ENCODE peak calls at places on chromosomes 4 and X, in five cellular contexts. One of them, this sample, is unnamed.

GRCh38 chr4:83626245-83626843 is 90.4 kb downstream of the GPAT3 start:
- DNase-seq in left lung: no peak
- DNase-seq in ascending aorta: no peak
- DNase-seq in tibial artery: no peak
- DNase-seq in cardiac fibroblast: no peak
- DNase-seq in this sample: no peak

GRCh38 chr4:83208776-83209365 is 75.7 kb downstream of the COQ2 start:
- DNase-seq in left lung: no peak
- DNase-seq in ascending aorta: no peak
- DNase-seq in tibial artery: no peak
- DNase-seq in cardiac fibroblast: no peak
- DNase-seq in this sample: no peak

GRCh38 chr4:16227462-16227868 is 1.2 kb upstream of the TAPT1 start:
- DNase-seq in left lung: peak
- DNase-seq in ascending aorta: no peak
- DNase-seq in tibial artery: peak
- DNase-seq in cardiac fibroblast: peak
- DNase-seq in this sample: peak

GRCh38 chr4:16066586-16067128 is 17.2 kb downstream of the PROM1 start:
- DNase-seq in left lung: no peak
- DNase-seq in ascending aorta: no peak
- DNase-seq in tibial artery: no peak
- DNase-seq in cardiac fibroblast: no peak
- DNase-seq in this sample: no peak

GRCh38 chr4:120685756-120686278 is 236.7 kb downstream of the PRDM5 start:
- DNase-seq in left lung: no peak
- DNase-seq in ascending aorta: no peak
- DNase-seq in tibial artery: no peak
- DNase-seq in cardiac fibroblast: peak
- DNase-seq in this sample: no peak

GRCh38 chrX:14712096-14712495 is 160.8 kb downstream of the FANCB start:
- DNase-seq in left lung: no peak
- DNase-seq in ascending aorta: no peak
- DNase-seq in tibial artery: no peak
- DNase-seq in cardiac fibroblast: no peak
- DNase-seq in this sample: no peak

GRCh38 chr4:109947918-109948317 is 35.2 kb downstream of the EGF start:
- DNase-seq in left lung: no peak
- DNase-seq in ascending aorta: no peak
- DNase-seq in tibial artery: no peak
- DNase-seq in cardiac fibroblast: no peak
- DNase-seq in this sample: no peak

GRCh38 chr4:48027653-48028052 is 11.1 kb downstream of the NIPAL1 start:
- DNase-seq in left lung: no peak
- DNase-seq in ascending aorta: no peak
- DNase-seq in tibial artery: no peak
- DNase-seq in cardiac fibroblast: no peak
- DNase-seq in this sample: no peak

GRCh38 chrX:40278340-40279090 is 180.8 kb upstream of the BCOR start:
- DNase-seq in left lung: no peak
- DNase-seq in ascending aorta: no peak
- DNase-seq in tibial artery: no peak
- DNase-seq in cardiac fibroblast: no peak
- DNase-seq in this sample: peak

GRCh38 chr4:114807759-114808404 is 209.3 kb downstream of the UGT8 start:
- DNase-seq in left lung: peak
- DNase-seq in ascending aorta: no peak
- DNase-seq in tibial artery: no peak
- DNase-seq in cardiac fibroblast: peak
- DNase-seq in this sample: no peak

GRCh38 chr4:70515342-70516245 is 2.8 kb upstream of the AMTN start:
- DNase-seq in left lung: no peak
- DNase-seq in ascending aorta: no peak
- DNase-seq in tibial artery: no peak
- DNase-seq in cardiac fibroblast: no peak
- DNase-seq in this sample: no peak

GRCh38 chr4:80731436-80731835 is 299.1 kb upstream of the BMP3 start:
- DNase-seq in left lung: no peak
- DNase-seq in ascending aorta: no peak
- DNase-seq in tibial artery: no peak
- DNase-seq in cardiac fibroblast: no peak
- DNase-seq in this sample: no peak

GRCh38 chr4:827209-828081 is 1.5 kb upstream of the CPLX1 start:
- DNase-seq in left lung: peak
- DNase-seq in ascending aorta: no peak
- DNase-seq in tibial artery: peak
- DNase-seq in cardiac fibroblast: no peak
- DNase-seq in this sample: no peak

GRCh38 chr4:87567191-87567590 is 38.0 kb upstream of the SPARCL1 start:
- DNase-seq in left lung: no peak
- DNase-seq in ascending aorta: no peak
- DNase-seq in tibial artery: no peak
- DNase-seq in cardiac fibroblast: no peak
- DNase-seq in this sample: no peak

GRCh38 chrX:109774706-109775105 is 41.6 kb upstream of the ACSL4 start:
- DNase-seq in left lung: no peak
- DNase-seq in ascending aorta: no peak
- DNase-seq in tibial artery: no peak
- DNase-seq in cardiac fibroblast: peak
- DNase-seq in this sample: no peak

GRCh38 chr4:24032371-24032989 is 142.6 kb upstream of the PPARGC1A start:
- DNase-seq in left lung: no peak
- DNase-seq in ascending aorta: no peak
- DNase-seq in tibial artery: no peak
- DNase-seq in cardiac fibroblast: peak
- DNase-seq in this sample: no peak

GRCh38 chr4:48445704-48446103 is 37.4 kb upstream of the SLC10A4 start:
- DNase-seq in left lung: no peak
- DNase-seq in ascending aorta: no peak
- DNase-seq in tibial artery: no peak
- DNase-seq in cardiac fibroblast: peak
- DNase-seq in this sample: no peak

GRCh38 chr4:52823478-52824092 is 38.5 kb upstream of the RASL11B start:
- DNase-seq in left lung: no peak
- DNase-seq in ascending aorta: no peak
- DNase-seq in tibial artery: no peak
- DNase-seq in cardiac fibroblast: no peak
- DNase-seq in this sample: no peak

GRCh38 chrX:107675823-107676555 is 47.7 kb downstream of the PRPS1 start:
- DNase-seq in left lung: no peak
- DNase-seq in ascending aorta: no peak
- DNase-seq in tibial artery: peak
- DNase-seq in cardiac fibroblast: peak
- DNase-seq in this sample: no peak

GRCh38 chrX:123489011-123489410 is 243.8 kb downstream of the THOC2 start:
- DNase-seq in left lung: no peak
- DNase-seq in ascending aorta: no peak
- DNase-seq in tibial artery: no peak
- DNase-seq in cardiac fibroblast: peak
- DNase-seq in this sample: no peak

GRCh38 chr4:39422247-39422646 is 15.5 kb downstream of the KLB start:
- DNase-seq in left lung: no peak
- DNase-seq in ascending aorta: no peak
- DNase-seq in tibial artery: no peak
- DNase-seq in cardiac fibroblast: no peak
- DNase-seq in this sample: no peak

GRCh38 chr4:2785613-2786012 is 7.3 kb upstream of the SH3BP2 start:
- DNase-seq in left lung: no peak
- DNase-seq in ascending aorta: no peak
- DNase-seq in tibial artery: peak
- DNase-seq in cardiac fibroblast: no peak
- DNase-seq in this sample: no peak

GRCh38 chr4:6546681-6547447 is 28.1 kb upstream of the MAN2B2 start:
- DNase-seq in left lung: no peak
- DNase-seq in ascending aorta: no peak
- DNase-seq in tibial artery: no peak
- DNase-seq in cardiac fibroblast: peak
- DNase-seq in this sample: peak

GRCh38 chrX:134006484-134007161 is 21.2 kb upstream of the GPC3 start:
- DNase-seq in left lung: no peak
- DNase-seq in ascending aorta: no peak
- DNase-seq in tibial artery: no peak
- DNase-seq in cardiac fibroblast: no peak
- DNase-seq in this sample: no peak

GRCh38 chrX:75623535-75623934 is 100.7 kb upstream of the ZDHHC15 start:
- DNase-seq in left lung: no peak
- DNase-seq in ascending aorta: no peak
- DNase-seq in tibial artery: no peak
- DNase-seq in cardiac fibroblast: no peak
- DNase-seq in this sample: no peak

GRCh38 chr4:15398732-15399131 is 29.1 kb upstream of the C1QTNF7 start:
- DNase-seq in left lung: no peak
- DNase-seq in ascending aorta: no peak
- DNase-seq in tibial artery: no peak
- DNase-seq in cardiac fibroblast: no peak
- DNase-seq in this sample: no peak

GRCh38 chr4:148445071-148445902 is 3.1 kb upstream of the NR3C2 start:
- DNase-seq in left lung: peak
- DNase-seq in ascending aorta: no peak
- DNase-seq in tibial artery: peak
- DNase-seq in cardiac fibroblast: no peak
- DNase-seq in this sample: peak

GRCh38 chr4:148441986-148442829 is at the start of gene NR3C2:
- DNase-seq in left lung: peak
- DNase-seq in ascending aorta: peak
- DNase-seq in tibial artery: peak
- DNase-seq in cardiac fibroblast: peak
- DNase-seq in this sample: peak

GRCh38 chr4:148442830-148443549 is 776 bp upstream of the NR3C2 start:
- DNase-seq in left lung: no peak
- DNase-seq in ascending aorta: no peak
- DNase-seq in tibial artery: no peak
- DNase-seq in cardiac fibroblast: no peak
- DNase-seq in this sample: no peak

GRCh38 chr4:148444296-148445070 is 2.3 kb upstream of the NR3C2 start:
- DNase-seq in left lung: peak
- DNase-seq in ascending aorta: no peak
- DNase-seq in tibial artery: peak
- DNase-seq in cardiac fibroblast: no peak
- DNase-seq in this sample: peak

DNA sequence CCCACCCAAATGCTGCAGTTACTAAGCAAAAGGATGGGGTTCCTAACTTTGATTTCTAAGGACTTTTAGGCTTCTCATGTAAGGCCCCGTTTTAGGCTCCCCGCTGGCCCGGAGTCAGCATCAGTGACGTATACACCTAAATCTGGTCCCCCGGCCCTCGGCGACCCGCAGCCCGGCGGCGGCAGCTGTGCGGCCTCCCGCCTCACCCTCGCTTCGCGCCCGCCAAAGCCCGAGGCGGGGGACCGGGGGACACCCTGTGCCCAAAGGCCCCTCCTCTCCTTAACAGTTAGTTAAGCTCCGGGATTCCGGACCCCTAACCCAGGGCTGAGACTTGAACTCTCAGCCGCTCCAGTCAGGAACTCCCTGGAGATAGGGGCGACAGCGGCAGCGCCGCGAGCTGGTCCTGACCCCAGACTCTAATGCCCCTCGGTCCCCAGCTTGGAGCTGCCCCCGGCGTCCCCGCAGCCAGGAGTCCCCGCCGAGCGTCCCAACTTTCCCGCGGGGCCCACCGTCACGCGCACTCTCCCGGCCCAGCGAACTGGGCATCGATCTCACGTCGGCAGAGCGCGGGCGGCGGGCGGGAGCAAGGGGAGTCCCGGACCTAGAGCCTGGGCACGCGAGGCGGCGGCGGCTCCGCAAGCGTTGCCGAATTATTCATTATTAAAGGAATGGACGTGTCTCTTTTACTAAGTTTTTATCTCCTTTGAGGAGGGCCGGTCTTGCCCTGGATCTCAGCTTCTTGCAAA is 1.5 kb upstream of the NR3C2 start:
- DNase-seq in left lung: peak
- DNase-seq in ascending aorta: no peak
- DNase-seq in tibial artery: peak
- DNase-seq in cardiac fibroblast: no peak
- DNase-seq in this sample: peak
- TF ChIP-seq CTCF in left lung: no peak
- TF ChIP-seq CTCF in ascending aorta: no peak
- TF ChIP-seq CTCF in tibial artery: no peak
- TF ChIP-seq CTCF in cardiac fibroblast: no peak
- TF ChIP-seq CTCF in this sample: no peak

GRCh38 chrX:8668797-8669196 is 63.1 kb downstream of the ANOS1 start:
- DNase-seq in left lung: no peak
- DNase-seq in ascending aorta: no peak
- DNase-seq in tibial artery: no peak
- DNase-seq in cardiac fibroblast: no peak
- DNase-seq in this sample: no peak

GRCh38 chrX:8673211-8673610 is 58.7 kb downstream of the ANOS1 start:
- DNase-seq in left lung: no peak
- DNase-seq in ascending aorta: no peak
- DNase-seq in tibial artery: no peak
- DNase-seq in cardiac fibroblast: peak
- DNase-seq in this sample: no peak

DNA sequence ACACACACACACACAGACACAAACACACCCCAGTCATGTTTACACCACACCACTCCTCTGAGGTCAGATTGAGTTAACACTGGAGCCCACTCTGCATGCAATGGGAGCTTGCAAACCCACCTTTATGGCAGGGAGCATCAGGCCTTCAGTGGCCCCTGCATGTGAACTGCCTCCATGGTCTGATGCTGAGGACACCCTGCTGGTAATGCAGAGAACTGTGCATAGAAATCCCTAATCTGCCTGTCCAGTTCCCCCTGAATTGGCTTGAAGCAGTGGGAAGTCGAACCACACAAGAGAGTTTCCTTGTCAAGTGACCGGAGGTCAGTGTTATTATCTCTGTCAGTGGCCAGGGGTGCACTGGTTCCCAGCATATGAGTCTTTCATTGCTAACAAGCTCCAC is 59.8 kb downstream of the ANOS1 start:
- DNase-seq in left lung: no peak
- DNase-seq in ascending aorta: no peak
- DNase-seq in tibial artery: no peak
- DNase-seq in cardiac fibroblast: no peak
- DNase-seq in this sample: no peak
- TF ChIP-seq CTCF in left lung: no peak
- TF ChIP-seq CTCF in ascending aorta: no peak
- TF ChIP-seq CTCF in tibial artery: no peak
- TF ChIP-seq CTCF in cardiac fibroblast: no peak
- TF ChIP-seq CTCF in this sample: no peak

DNA sequence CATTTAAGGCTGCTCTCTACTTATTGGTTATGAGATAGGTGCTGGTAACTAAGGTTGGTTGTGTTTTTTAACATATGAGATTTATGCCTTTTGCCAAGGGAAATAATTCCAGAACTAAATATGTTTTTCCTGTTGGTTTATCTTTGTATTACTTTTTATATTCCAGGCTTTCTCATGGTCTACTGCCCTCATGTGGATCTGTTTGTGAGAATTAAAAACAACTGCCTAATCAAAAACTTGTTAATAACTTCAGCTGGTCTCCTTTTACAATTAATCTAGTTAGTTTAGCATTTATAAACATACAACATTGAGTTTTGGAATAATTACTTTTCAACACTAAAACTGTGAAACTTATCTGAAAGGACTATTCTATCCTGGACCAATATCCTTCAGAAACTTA is 1208.3 kb downstream of the ADGRL3 start:
- DNase-seq in left lung: no peak
- DNase-seq in ascending aorta: no peak
- DNase-seq in tibial artery: no peak
- DNase-seq in cardiac fibroblast: no peak
- DNase-seq in this sample: no peak
- TF ChIP-seq CTCF in left lung: no peak
- TF ChIP-seq CTCF in ascending aorta: no peak
- TF ChIP-seq CTCF in tibial artery: no peak
- TF ChIP-seq CTCF in cardiac fibroblast: no peak
- TF ChIP-seq CTCF in this sample: no peak

GRCh38 chrX:30275498-30275897 is 28.6 kb downstream of the MAGEB1 start:
- DNase-seq in left lung: no peak
- DNase-seq in ascending aorta: no peak
- DNase-seq in tibial artery: no peak
- DNase-seq in cardiac fibroblast: peak
- DNase-seq in this sample: no peak
- TF ChIP-seq CTCF in left lung: no peak
- TF ChIP-seq CTCF in ascending aorta: no peak
- TF ChIP-seq CTCF in tibial artery: no peak
- TF ChIP-seq CTCF in cardiac fibroblast: peak
- TF ChIP-seq CTCF in this sample: no peak

This sample was measured in natural killer cell.